ENCODE peak calls at places on chromosomes 3 and 15, in seven cellular contexts. One of them, this sample, is unnamed.
A peak's percentile ranks its signal among the peaks of the same experiment; 100 is the strongest.

GRCh38 chr3:25428950-25429349 is 887 bp downstream of the RARB start:
- DNase-seq in NCI-H2171 treated with DMSO at 0.1 percent for 48 hours: no peak
- DNase-seq in GF-D8: no peak
- DNase-seq in activated CD4-positive, alpha-beta memory T cell treated with anti-CD3 and anti-CD28 coated beads for 36 hours: no peak
- DNase-seq in bronchial epithelial cell: no peak
- DNase-seq in LHCN-M2: no peak
- DNase-seq in EL: no peak
- DNase-seq in this sample: no peak

GRCh38 chr3:13561967-13562366 is 13.0 kb downstream of the FBLN2 start:
- DNase-seq in NCI-H2171 treated with DMSO at 0.1 percent for 48 hours: no peak
- DNase-seq in GF-D8: no peak
- DNase-seq in activated CD4-positive, alpha-beta memory T cell treated with anti-CD3 and anti-CD28 coated beads for 36 hours: no peak
- DNase-seq in bronchial epithelial cell: no peak
- DNase-seq in LHCN-M2: no peak
- DNase-seq in EL: no peak
- DNase-seq in this sample: no peak

GRCh38 chr15:80743189-80743833 is 35.9 kb upstream of the CEMIP start:
- DNase-seq in NCI-H2171 treated with DMSO at 0.1 percent for 48 hours: no peak
- DNase-seq in GF-D8: no peak
- DNase-seq in activated CD4-positive, alpha-beta memory T cell treated with anti-CD3 and anti-CD28 coated beads for 36 hours: no peak
- DNase-seq in bronchial epithelial cell: peak; percentile 68
- DNase-seq in LHCN-M2: no peak
- DNase-seq in EL: peak; percentile 57
- DNase-seq in this sample: peak; percentile 57

GRCh38 chr3:177361042-177361938 is 164.0 kb upstream of the TBL1XR1 start:
- DNase-seq in NCI-H2171 treated with DMSO at 0.1 percent for 48 hours: no peak
- DNase-seq in GF-D8: peak; percentile 35
- DNase-seq in activated CD4-positive, alpha-beta memory T cell treated with anti-CD3 and anti-CD28 coated beads for 36 hours: no peak
- DNase-seq in bronchial epithelial cell: no peak
- DNase-seq in LHCN-M2: no peak
- DNase-seq in EL: no peak
- DNase-seq in this sample: no peak

GRCh38 chr15:41561777-41562145 is 2.7 kb downstream of the TYRO3 start:
- DNase-seq in NCI-H2171 treated with DMSO at 0.1 percent for 48 hours: no peak
- DNase-seq in GF-D8: no peak
- DNase-seq in activated CD4-positive, alpha-beta memory T cell treated with anti-CD3 and anti-CD28 coated beads for 36 hours: no peak
- DNase-seq in bronchial epithelial cell: no peak
- DNase-seq in LHCN-M2: no peak
- DNase-seq in EL: no peak
- DNase-seq in this sample: peak; percentile 73

GRCh38 chr3:30354513-30354912 is 251.9 kb upstream of the TGFBR2 start:
- DNase-seq in NCI-H2171 treated with DMSO at 0.1 percent for 48 hours: no peak
- DNase-seq in GF-D8: no peak
- DNase-seq in activated CD4-positive, alpha-beta memory T cell treated with anti-CD3 and anti-CD28 coated beads for 36 hours: no peak
- DNase-seq in bronchial epithelial cell: no peak
- DNase-seq in LHCN-M2: no peak
- DNase-seq in EL: no peak
- DNase-seq in this sample: no peak

GRCh38 chr3:122563717-122564025 is 429 bp downstream of the PARP9 start:
- DNase-seq in NCI-H2171 treated with DMSO at 0.1 percent for 48 hours: no peak
- DNase-seq in GF-D8: no peak
- DNase-seq in activated CD4-positive, alpha-beta memory T cell treated with anti-CD3 and anti-CD28 coated beads for 36 hours: peak; percentile 24
- DNase-seq in bronchial epithelial cell: peak; percentile 8
- DNase-seq in LHCN-M2: no peak
- DNase-seq in EL: peak; percentile 41
- DNase-seq in this sample: no peak

GRCh38 chr3:129461461-129462146 is 21.6 kb downstream of the IFT122 start:
- DNase-seq in NCI-H2171 treated with DMSO at 0.1 percent for 48 hours: no peak
- DNase-seq in GF-D8: no peak
- DNase-seq in activated CD4-positive, alpha-beta memory T cell treated with anti-CD3 and anti-CD28 coated beads for 36 hours: no peak
- DNase-seq in bronchial epithelial cell: no peak
- DNase-seq in LHCN-M2: no peak
- DNase-seq in EL: peak; percentile 22
- DNase-seq in this sample: peak; percentile 64

GRCh38 chr3:59150039-59150438 is 100.2 kb upstream of the CFAP20DC start:
- DNase-seq in NCI-H2171 treated with DMSO at 0.1 percent for 48 hours: no peak
- DNase-seq in GF-D8: no peak
- DNase-seq in activated CD4-positive, alpha-beta memory T cell treated with anti-CD3 and anti-CD28 coated beads for 36 hours: no peak
- DNase-seq in bronchial epithelial cell: peak; percentile 3
- DNase-seq in LHCN-M2: no peak
- DNase-seq in EL: no peak
- DNase-seq in this sample: no peak

GRCh38 chr15:66567897-66568296 is 2.1 kb upstream of the LCTL start:
- DNase-seq in NCI-H2171 treated with DMSO at 0.1 percent for 48 hours: no peak
- DNase-seq in GF-D8: no peak
- DNase-seq in activated CD4-positive, alpha-beta memory T cell treated with anti-CD3 and anti-CD28 coated beads for 36 hours: no peak
- DNase-seq in bronchial epithelial cell: no peak
- DNase-seq in LHCN-M2: no peak
- DNase-seq in EL: no peak
- DNase-seq in this sample: no peak

GRCh38 chr3:197068077-197068476 is 38.5 kb upstream of the MELTF start:
- DNase-seq in NCI-H2171 treated with DMSO at 0.1 percent for 48 hours: no peak
- DNase-seq in GF-D8: no peak
- DNase-seq in activated CD4-positive, alpha-beta memory T cell treated with anti-CD3 and anti-CD28 coated beads for 36 hours: no peak
- DNase-seq in bronchial epithelial cell: no peak
- DNase-seq in LHCN-M2: no peak
- DNase-seq in EL: no peak
- DNase-seq in this sample: no peak

GRCh38 chr15:100454148-100454547 is 74.6 kb downstream of the CERS3 start:
- DNase-seq in NCI-H2171 treated with DMSO at 0.1 percent for 48 hours: no peak
- DNase-seq in GF-D8: no peak
- DNase-seq in activated CD4-positive, alpha-beta memory T cell treated with anti-CD3 and anti-CD28 coated beads for 36 hours: no peak
- DNase-seq in bronchial epithelial cell: no peak
- DNase-seq in LHCN-M2: no peak
- DNase-seq in EL: no peak
- DNase-seq in this sample: no peak

GRCh38 chr3:58414538-58415197 is 19.0 kb downstream of the PDHB start:
- DNase-seq in NCI-H2171 treated with DMSO at 0.1 percent for 48 hours: peak; percentile 52
- DNase-seq in GF-D8: no peak
- DNase-seq in activated CD4-positive, alpha-beta memory T cell treated with anti-CD3 and anti-CD28 coated beads for 36 hours: peak; percentile 48
- DNase-seq in bronchial epithelial cell: peak; percentile 64
- DNase-seq in LHCN-M2: peak; percentile 72
- DNase-seq in EL: peak; percentile 64
- DNase-seq in this sample: peak; percentile 67

GRCh38 chr15:45714501-45715488 is 80.0 kb downstream of the SQOR start:
- DNase-seq in NCI-H2171 treated with DMSO at 0.1 percent for 48 hours: peak; percentile 45
- DNase-seq in GF-D8: no peak
- DNase-seq in activated CD4-positive, alpha-beta memory T cell treated with anti-CD3 and anti-CD28 coated beads for 36 hours: peak; percentile 66
- DNase-seq in bronchial epithelial cell: peak; percentile 52
- DNase-seq in LHCN-M2: peak; percentile 67
- DNase-seq in EL: peak; percentile 60
- DNase-seq in this sample: peak; percentile 72

GRCh38 chr15:43070249-43070648 is 35.6 kb downstream of the UBR1 start:
- DNase-seq in NCI-H2171 treated with DMSO at 0.1 percent for 48 hours: no peak
- DNase-seq in GF-D8: no peak
- DNase-seq in activated CD4-positive, alpha-beta memory T cell treated with anti-CD3 and anti-CD28 coated beads for 36 hours: no peak
- DNase-seq in bronchial epithelial cell: no peak
- DNase-seq in LHCN-M2: no peak
- DNase-seq in EL: no peak
- DNase-seq in this sample: no peak

GRCh38 chr3:64644483-64644882 is 43.3 kb downstream of the ADAMTS9 start:
- DNase-seq in NCI-H2171 treated with DMSO at 0.1 percent for 48 hours: no peak
- DNase-seq in GF-D8: no peak
- DNase-seq in activated CD4-positive, alpha-beta memory T cell treated with anti-CD3 and anti-CD28 coated beads for 36 hours: no peak
- DNase-seq in bronchial epithelial cell: no peak
- DNase-seq in LHCN-M2: no peak
- DNase-seq in EL: no peak
- DNase-seq in this sample: no peak

GRCh38 chr3:115834068-115834467 is 210.8 kb downstream of the GAP43 start:
- DNase-seq in NCI-H2171 treated with DMSO at 0.1 percent for 48 hours: no peak
- DNase-seq in GF-D8: no peak
- DNase-seq in activated CD4-positive, alpha-beta memory T cell treated with anti-CD3 and anti-CD28 coated beads for 36 hours: no peak
- DNase-seq in bronchial epithelial cell: peak; percentile 79
- DNase-seq in LHCN-M2: peak; percentile 80
- DNase-seq in EL: peak; percentile 88
- DNase-seq in this sample: peak; percentile 91

GRCh38 chr3:42020681-42021307 is 58.9 kb upstream of the ULK4 start:
- DNase-seq in NCI-H2171 treated with DMSO at 0.1 percent for 48 hours: no peak
- DNase-seq in GF-D8: no peak
- DNase-seq in activated CD4-positive, alpha-beta memory T cell treated with anti-CD3 and anti-CD28 coated beads for 36 hours: no peak
- DNase-seq in bronchial epithelial cell: peak; percentile 92
- DNase-seq in LHCN-M2: peak; percentile 77
- DNase-seq in EL: peak; percentile 79
- DNase-seq in this sample: peak; percentile 83

GRCh38 chr3:152480282-152480953 is 211.7 kb downstream of the MBNL1 start:
- DNase-seq in NCI-H2171 treated with DMSO at 0.1 percent for 48 hours: no peak
- DNase-seq in GF-D8: no peak
- DNase-seq in activated CD4-positive, alpha-beta memory T cell treated with anti-CD3 and anti-CD28 coated beads for 36 hours: no peak
- DNase-seq in bronchial epithelial cell: no peak
- DNase-seq in LHCN-M2: no peak
- DNase-seq in EL: no peak
- DNase-seq in this sample: no peak

GRCh38 chr3:117928836-117929235 is 1105.8 kb downstream of the IGSF11 start:
- DNase-seq in NCI-H2171 treated with DMSO at 0.1 percent for 48 hours: no peak
- DNase-seq in GF-D8: no peak
- DNase-seq in activated CD4-positive, alpha-beta memory T cell treated with anti-CD3 and anti-CD28 coated beads for 36 hours: no peak
- DNase-seq in bronchial epithelial cell: no peak
- DNase-seq in LHCN-M2: no peak
- DNase-seq in EL: no peak
- DNase-seq in this sample: no peak

GRCh38 chr3:157179365-157179803 is 19.4 kb upstream of the CCNL1 start:
- DNase-seq in NCI-H2171 treated with DMSO at 0.1 percent for 48 hours: no peak
- DNase-seq in GF-D8: no peak
- DNase-seq in activated CD4-positive, alpha-beta memory T cell treated with anti-CD3 and anti-CD28 coated beads for 36 hours: no peak
- DNase-seq in bronchial epithelial cell: no peak
- DNase-seq in LHCN-M2: no peak
- DNase-seq in EL: no peak
- DNase-seq in this sample: no peak

GRCh38 chr3:124221286-124221821 is 229.4 kb upstream of the ROPN1 start:
- DNase-seq in NCI-H2171 treated with DMSO at 0.1 percent for 48 hours: no peak
- DNase-seq in GF-D8: no peak
- DNase-seq in activated CD4-positive, alpha-beta memory T cell treated with anti-CD3 and anti-CD28 coated beads for 36 hours: no peak
- DNase-seq in bronchial epithelial cell: peak; percentile 29
- DNase-seq in LHCN-M2: peak; percentile 1
- DNase-seq in EL: peak; percentile 63
- DNase-seq in this sample: peak; percentile 8

GRCh38 chr3:35758358-35758757 is 119.0 kb downstream of the ARPP21 start:
- DNase-seq in NCI-H2171 treated with DMSO at 0.1 percent for 48 hours: no peak
- DNase-seq in GF-D8: no peak
- DNase-seq in activated CD4-positive, alpha-beta memory T cell treated with anti-CD3 and anti-CD28 coated beads for 36 hours: no peak
- DNase-seq in bronchial epithelial cell: no peak
- DNase-seq in LHCN-M2: no peak
- DNase-seq in EL: no peak
- DNase-seq in this sample: no peak

GRCh38 chr15:30791239-30791638 is 112.5 kb upstream of the FAN1 start:
- DNase-seq in NCI-H2171 treated with DMSO at 0.1 percent for 48 hours: no peak
- DNase-seq in GF-D8: no peak
- DNase-seq in activated CD4-positive, alpha-beta memory T cell treated with anti-CD3 and anti-CD28 coated beads for 36 hours: no peak
- DNase-seq in bronchial epithelial cell: peak; percentile 1
- DNase-seq in LHCN-M2: peak; percentile 23
- DNase-seq in EL: peak; percentile 12
- DNase-seq in this sample: no peak

GRCh38 chr3:161409069-161409468 is 37.8 kb upstream of the SPTSSB start:
- DNase-seq in NCI-H2171 treated with DMSO at 0.1 percent for 48 hours: peak; percentile 68
- DNase-seq in GF-D8: peak; percentile 18
- DNase-seq in activated CD4-positive, alpha-beta memory T cell treated with anti-CD3 and anti-CD28 coated beads for 36 hours: peak; percentile 23
- DNase-seq in bronchial epithelial cell: peak; percentile 70
- DNase-seq in LHCN-M2: peak; percentile 40
- DNase-seq in EL: peak; percentile 53
- DNase-seq in this sample: peak; percentile 23

GRCh38 chr15:63417721-63418120 is 36.1 kb upstream of the CA12 start:
- DNase-seq in NCI-H2171 treated with DMSO at 0.1 percent for 48 hours: no peak
- DNase-seq in GF-D8: no peak
- DNase-seq in activated CD4-positive, alpha-beta memory T cell treated with anti-CD3 and anti-CD28 coated beads for 36 hours: no peak
- DNase-seq in bronchial epithelial cell: no peak
- DNase-seq in LHCN-M2: no peak
- DNase-seq in EL: no peak
- DNase-seq in this sample: no peak

GRCh38 chr15:51227967-51228783 is 110.2 kb downstream of the CYP19A1 start:
- DNase-seq in NCI-H2171 treated with DMSO at 0.1 percent for 48 hours: no peak
- DNase-seq in GF-D8: no peak
- DNase-seq in activated CD4-positive, alpha-beta memory T cell treated with anti-CD3 and anti-CD28 coated beads for 36 hours: peak; percentile 44
- DNase-seq in bronchial epithelial cell: peak; percentile 83
- DNase-seq in LHCN-M2: peak; percentile 95
- DNase-seq in EL: peak; percentile 93
- DNase-seq in this sample: peak; percentile 89

GRCh38 chr15:100913961-100914360 is 5.2 kb upstream of the LRRK1 start:
- DNase-seq in NCI-H2171 treated with DMSO at 0.1 percent for 48 hours: no peak
- DNase-seq in GF-D8: no peak
- DNase-seq in activated CD4-positive, alpha-beta memory T cell treated with anti-CD3 and anti-CD28 coated beads for 36 hours: no peak
- DNase-seq in bronchial epithelial cell: no peak
- DNase-seq in LHCN-M2: no peak
- DNase-seq in EL: no peak
- DNase-seq in this sample: no peak

GRCh38 chr15:42581272-42581730 is 5.9 kb downstream of the STARD9 start:
- DNase-seq in NCI-H2171 treated with DMSO at 0.1 percent for 48 hours: no peak
- DNase-seq in GF-D8: peak; percentile 20
- DNase-seq in activated CD4-positive, alpha-beta memory T cell treated with anti-CD3 and anti-CD28 coated beads for 36 hours: peak; percentile 86
- DNase-seq in bronchial epithelial cell: peak; percentile 57
- DNase-seq in LHCN-M2: peak; percentile 58
- DNase-seq in EL: peak; percentile 84
- DNase-seq in this sample: peak; percentile 68

GRCh38 chr3:38969321-38970235 is 82.2 kb downstream of the SCN11A start:
- DNase-seq in NCI-H2171 treated with DMSO at 0.1 percent for 48 hours: no peak
- DNase-seq in GF-D8: no peak
- DNase-seq in activated CD4-positive, alpha-beta memory T cell treated with anti-CD3 and anti-CD28 coated beads for 36 hours: no peak
- DNase-seq in bronchial epithelial cell: no peak
- DNase-seq in LHCN-M2: no peak
- DNase-seq in EL: no peak
- DNase-seq in this sample: no peak

GRCh38 chr15:40787344-40787841 is 17.6 kb downstream of the C15orf62 start:
- DNase-seq in NCI-H2171 treated with DMSO at 0.1 percent for 48 hours: peak; percentile 21
- DNase-seq in GF-D8: peak; percentile 31
- DNase-seq in activated CD4-positive, alpha-beta memory T cell treated with anti-CD3 and anti-CD28 coated beads for 36 hours: peak; percentile 80
- DNase-seq in bronchial epithelial cell: peak; percentile 97
- DNase-seq in LHCN-M2: peak; percentile 90
- DNase-seq in EL: peak; percentile 81
- DNase-seq in this sample: peak; percentile 62

GRCh38 chr3:101074518-101074917 is 81.3 kb upstream of the ABI3BP start:
- DNase-seq in NCI-H2171 treated with DMSO at 0.1 percent for 48 hours: no peak
- DNase-seq in GF-D8: no peak
- DNase-seq in activated CD4-positive, alpha-beta memory T cell treated with anti-CD3 and anti-CD28 coated beads for 36 hours: no peak
- DNase-seq in bronchial epithelial cell: no peak
- DNase-seq in LHCN-M2: peak; percentile 37
- DNase-seq in EL: peak; percentile 41
- DNase-seq in this sample: no peak

GRCh38 chr15:78565951-78566774 is 843 bp downstream of the CHRNA5 start:
- DNase-seq in NCI-H2171 treated with DMSO at 0.1 percent for 48 hours: peak; percentile 40
- DNase-seq in GF-D8: no peak
- DNase-seq in activated CD4-positive, alpha-beta memory T cell treated with anti-CD3 and anti-CD28 coated beads for 36 hours: no peak
- DNase-seq in bronchial epithelial cell: peak; percentile 26
- DNase-seq in LHCN-M2: peak; percentile 38
- DNase-seq in EL: peak; percentile 44
- DNase-seq in this sample: peak; percentile 3

GRCh38 chr3:4495294-4496110 is 2.4 kb downstream of the ITPR1 start:
- DNase-seq in NCI-H2171 treated with DMSO at 0.1 percent for 48 hours: no peak
- DNase-seq in GF-D8: no peak
- DNase-seq in activated CD4-positive, alpha-beta memory T cell treated with anti-CD3 and anti-CD28 coated beads for 36 hours: no peak
- DNase-seq in bronchial epithelial cell: no peak
- DNase-seq in LHCN-M2: no peak
- DNase-seq in EL: no peak
- DNase-seq in this sample: no peak

GRCh38 chr15:58295637-58296036 is 136.2 kb upstream of the LIPC start:
- DNase-seq in NCI-H2171 treated with DMSO at 0.1 percent for 48 hours: no peak
- DNase-seq in GF-D8: no peak
- DNase-seq in activated CD4-positive, alpha-beta memory T cell treated with anti-CD3 and anti-CD28 coated beads for 36 hours: no peak
- DNase-seq in bronchial epithelial cell: no peak
- DNase-seq in LHCN-M2: no peak
- DNase-seq in EL: no peak
- DNase-seq in this sample: no peak

GRCh38 chr3:17055374-17056276 is 170.9 kb downstream of the PLCL2 start:
- DNase-seq in NCI-H2171 treated with DMSO at 0.1 percent for 48 hours: no peak
- DNase-seq in GF-D8: no peak
- DNase-seq in activated CD4-positive, alpha-beta memory T cell treated with anti-CD3 and anti-CD28 coated beads for 36 hours: no peak
- DNase-seq in bronchial epithelial cell: no peak
- DNase-seq in LHCN-M2: no peak
- DNase-seq in EL: peak; percentile 42
- DNase-seq in this sample: peak; percentile 65

GRCh38 chr15:69921626-69922624 is 175.8 kb downstream of the TLE3 start:
- DNase-seq in NCI-H2171 treated with DMSO at 0.1 percent for 48 hours: no peak
- DNase-seq in GF-D8: no peak
- DNase-seq in activated CD4-positive, alpha-beta memory T cell treated with anti-CD3 and anti-CD28 coated beads for 36 hours: no peak
- DNase-seq in bronchial epithelial cell: no peak
- DNase-seq in LHCN-M2: no peak
- DNase-seq in EL: no peak
- DNase-seq in this sample: no peak

This sample was measured in IMR-90.